ENCODE peak calls at places on chromosomes 3 and 15, in eight cellular contexts. W is HTR-8/SVneo; B is stimulated activated CD4-positive, alpha-beta T cell treated with anti-CD3 and anti-CD28 coated beads, Interleukin-2, amount 100 ng/mL, for 48 hours; Y is endodermal cell; H is activated CD8-positive, alpha-beta memory T cell treated with anti-CD3 and anti-CD28 coated beads for 24 hours; X is memory B cell; E is WTC11; N is GM19239. Q is an unnamed sample.

GRCh38 chr3:141690366-141691072 is 47.6 kb upstream of the RNF7 start:
- DNase-seq in W (no peak), B (no peak), Y (no peak), H (no peak), X (no peak), E (no peak), N (no peak), Q (no peak)

GRCh38 chr3:188947983-188948657 is 223.7 kb upstream of the TPRG1 start:
- DNase-seq in W (peak; percentile 69), B (no peak), Y (peak; percentile 93), H (no peak), X (no peak), E (peak; percentile 69), N (no peak), Q (peak; percentile 96)

GRCh38 chr3:78048698-78049097 is 1008.8 kb downstream of the ROBO2 start:
- DNase-seq in W (no peak), B (no peak), Y (no peak), H (no peak), X (no peak), E (no peak), N (no peak), Q (no peak)

GRCh38 chr3:131728898-131729297 is 226.1 kb upstream of the MRPL3 start:
- DNase-seq in W (no peak), B (no peak), Y (no peak), H (no peak), X (no peak), E (no peak), N (no peak), Q (no peak)

GRCh38 chr3:140629351-140630137 is 48.3 kb upstream of the TRIM42 start:
- DNase-seq in W (peak; percentile 42), B (no peak), Y (no peak), H (no peak), X (no peak), E (no peak), N (no peak), Q (no peak)

GRCh38 chr15:35545316-35545824 is 595 bp downstream of the DPH6 start:
- DNase-seq in W (peak; percentile 26), B (peak; percentile 18), Y (no peak), H (no peak), X (no peak), E (no peak), N (peak; percentile 0), Q (peak; percentile 63)

GRCh38 chr3:84440306-84440705 is 518.5 kb upstream of the CADM2 start:
- DNase-seq in W (no peak), B (no peak), Y (peak; percentile 57), H (no peak), X (no peak), E (peak; percentile 23), N (no peak), Q (no peak)

GRCh38 chr15:86082619-86083377 is 3.1 kb downstream of the AGBL1 start:
- DNase-seq in W (no peak), B (no peak), Y (no peak), H (no peak), X (no peak), E (no peak), N (no peak), Q (no peak)

GRCh38 chr3:165081183-165081582 is 2.9 kb upstream of the SI start:
- DNase-seq in W (no peak), B (no peak), Y (no peak), H (no peak), X (no peak), E (no peak), N (no peak), Q (no peak)

GRCh38 chr3:32686713-32687112 is 1.7 kb downstream of the CNOT10 start:
- DNase-seq in W (no peak), B (no peak), Y (no peak), H (no peak), X (no peak), E (no peak), N (no peak), Q (no peak)

GRCh38 chr3:32238816-32239637 is 547 bp downstream of the CMTM8 start:
- DNase-seq in W (peak; percentile 34), B (peak; percentile 31), Y (peak; percentile 84), H (peak; percentile 78), X (peak; percentile 20), E (peak; percentile 49), N (no peak), Q (peak; percentile 32)

GRCh38 chr15:68229386-68230156 is at the start of gene CLN6:
- DNase-seq in W (peak; percentile 87), B (peak; percentile 88), Y (peak; percentile 94), H (peak; percentile 96), X (peak; percentile 79), E (peak; percentile 84), N (peak; percentile 84), Q (peak; percentile 90)

GRCh38 chr15:60351066-60351465 is 46.7 kb downstream of the ANXA2 start:
- DNase-seq in W (no peak), B (no peak), Y (no peak), H (no peak), X (no peak), E (no peak), N (no peak), Q (no peak)

GRCh38 chr15:86267892-86268291 is 188.2 kb downstream of the AGBL1 start:
- DNase-seq in W (no peak), B (no peak), Y (no peak), H (no peak), X (no peak), E (no peak), N (no peak), Q (no peak)

GRCh38 chr3:5666455-5666854 is 478.9 kb downstream of the EDEM1 start:
- DNase-seq in W (no peak), B (no peak), Y (no peak), H (no peak), X (no peak), E (no peak), N (no peak), Q (no peak)

GRCh38 chr15:88725305-88726220 is 77.7 kb upstream of the ACAN start:
- DNase-seq in W (no peak), B (no peak), Y (no peak), H (no peak), X (no peak), E (no peak), N (no peak), Q (no peak)

GRCh38 chr15:77851696-77852095 is 219.0 kb upstream of the LINGO1 start:
- DNase-seq in W (no peak), B (no peak), Y (peak; percentile 23), H (no peak), X (no peak), E (no peak), N (no peak), Q (peak; percentile 19)

GRCh38 chr3:49004352-49005297 is 2.6 kb upstream of the WDR6 start:
- DNase-seq in W (no peak), B (no peak), Y (no peak), H (no peak), X (no peak), E (no peak), N (no peak), Q (no peak)

GRCh38 chr3:171736556-171736955 is 73.7 kb downstream of the PLD1 start:
- DNase-seq in W (no peak), B (no peak), Y (no peak), H (no peak), X (no peak), E (no peak), N (no peak), Q (no peak)

GRCh38 chr15:96585634-96586386 is 255.3 kb downstream of the NR2F2 start:
- DNase-seq in W (peak; percentile 17), B (no peak), Y (no peak), H (no peak), X (no peak), E (no peak), N (no peak), Q (no peak)

GRCh38 chr3:4493931-4494806 is 1.0 kb downstream of the ITPR1 start:
- DNase-seq in W (no peak), B (no peak), Y (peak; percentile 72), H (peak; percentile 65), X (no peak), E (peak; percentile 28), N (no peak), Q (no peak)

GRCh38 chr3:180534828-180535227 is 67.1 kb upstream of the TTC14 start:
- DNase-seq in W (no peak), B (no peak), Y (no peak), H (no peak), X (no peak), E (no peak), N (no peak), Q (no peak)

GRCh38 chr3:11185564-11186317 is 31.4 kb downstream of the HRH1 start:
- DNase-seq in W (peak; percentile 84), B (no peak), Y (no peak), H (no peak), X (no peak), E (no peak), N (no peak), Q (peak; percentile 79)

GRCh38 chr3:153162513-153163348 is 705 bp downstream of the RAP2B start:
- DNase-seq in W (no peak), B (peak; percentile 42), Y (peak; percentile 75), H (peak; percentile 80), X (peak; percentile 25), E (peak; percentile 35), N (no peak), Q (peak; percentile 66)

GRCh38 chr15:63363292-63363691 is 18.4 kb downstream of the CA12 start:
- DNase-seq in W (no peak), B (no peak), Y (no peak), H (no peak), X (no peak), E (no peak), N (no peak), Q (no peak)

GRCh38 chr3:39275963-39276593 is 3.8 kb downstream of the CX3CR1 start:
- DNase-seq in W (no peak), B (no peak), Y (peak; percentile 22), H (peak; percentile 9), X (no peak), E (no peak), N (no peak), Q (no peak)

GRCh38 chr15:42491540-42492225 is 742 bp upstream of the ZNF106 start:
- DNase-seq in W (peak; percentile 39), B (no peak), Y (no peak), H (no peak), X (no peak), E (no peak), N (no peak), Q (no peak)

GRCh38 chr3:126127452-126127851 is 43.5 kb upstream of the SLC41A3 start:
- DNase-seq in W (no peak), B (no peak), Y (peak; percentile 28), H (peak; percentile 32), X (no peak), E (peak; percentile 7), N (no peak), Q (peak; percentile 39)

GRCh38 chr15:25687276-25687675 is 175.9 kb downstream of the ATP10A start:
- DNase-seq in W (no peak), B (no peak), Y (no peak), H (no peak), X (no peak), E (no peak), N (no peak), Q (no peak)

GRCh38 chr3:127867986-127868385 is 45.7 kb upstream of the MGLL start:
- DNase-seq in W (no peak), B (no peak), Y (no peak), H (no peak), X (no peak), E (no peak), N (no peak), Q (no peak)

GRCh38 chr3:63914312-63914711 is 2.1 kb upstream of the SCAANT1 start:
- DNase-seq in W (no peak), B (no peak), Y (no peak), H (no peak), X (no peak), E (no peak), N (no peak), Q (no peak)